ENCODE peak calls at places on chromosome 7, in ten cellular contexts. E is T-helper 2 cell treated with Interferon-gamma antibody and Interleukin-4, amounts not matched to agents 5 μg/mL and 100 μg/mL, for 36 hours; D is SW480; V is neuronal stem cell; N is activated gamma-delta T cell treated with Interleukin-2 at 50 U/mL for 16 hours; Z is ovary; R is hypothalamus; G is germinal center; W is NCI-H1436 treated with DMSO at 0.1 percent for 48 hours; M is substantia nigra. Y is an unnamed sample.

GRCh38 chr7:16776053-16776452 is 22.5 kb downstream of the TSPAN13 start:
- DNase-seq in Z (no peak), W (no peak), R (no peak), E (no peak), D (no peak), N (no peak), V (no peak), G (no peak), M (no peak), Y (no peak)

GRCh38 chr7:129790136-129790535 is 162.6 kb downstream of the UBE2H start:
- DNase-seq in D (no peak), E (no peak), N (no peak), V (no peak), M (no peak), Z (no peak), R (no peak), G (no peak), W (no peak), Y (no peak)

GRCh38 chr7:1963575-1963974 is 269.2 kb downstream of the MAD1L1 start:
- DNase-seq in E (no peak), W (no peak), V (no peak), Z (no peak), M (no peak), G (no peak), N (no peak), R (no peak), D (no peak), Y (no peak)

GRCh38 chr7:155998766-155999630 is 186.7 kb upstream of the SHH start:
- DNase-seq in M (no peak), E (no peak), N (no peak), D (no peak), R (no peak), W (no peak), V (no peak), G (no peak), Z (no peak), Y (no peak)

GRCh38 chr7:77157446-77157845 is 35.0 kb downstream of the CCDC146 start:
- DNase-seq in N (no peak), M (no peak), W (no peak), V (no peak), E (peak; percentile 5), Z (no peak), G (no peak), R (no peak), D (no peak), Y (no peak)

GRCh38 chr7:83053965-83054364 is 108.7 kb downstream of the PCLO start:
- DNase-seq in R (no peak), W (no peak), M (no peak), N (no peak), E (no peak), D (no peak), V (no peak), Z (no peak), G (no peak), Y (no peak)

GRCh38 chr7:137081694-137082093 is 213.2 kb downstream of the CHRM2 start:
- DNase-seq in D (no peak), W (no peak), Z (peak; percentile 64), M (no peak), V (no peak), N (no peak), R (no peak), E (no peak), G (no peak), Y (no peak)

GRCh38 chr7:133445617-133446016 is 192.7 kb downstream of the EXOC4 start:
- DNase-seq in V (no peak), Z (no peak), E (no peak), N (no peak), R (no peak), G (no peak), M (no peak), W (no peak), D (no peak), Y (no peak)

GRCh38 chr7:78746261-78746660 is 707.2 kb downstream of the MAGI2 start:
- DNase-seq in N (no peak), R (no peak), W (no peak), E (no peak), V (no peak), D (no peak), M (no peak), Z (no peak), G (no peak), Y (no peak)

GRCh38 chr7:137539111-137539715 is 195.7 kb upstream of the PTN start:
- DNase-seq in R (no peak), N (no peak), V (no peak), W (no peak), D (no peak), G (no peak), M (no peak), Z (no peak), E (no peak), Y (no peak)

GRCh38 chr7:100827330-100828226 is at the start of gene EPHB4:
- DNase-seq in V (peak; percentile 90), M (no peak), D (peak; percentile 81), N (no peak), G (no peak), E (no peak), R (peak; percentile 29), Z (peak; percentile 93), W (no peak), Y (no peak)

GRCh38 chr7:24829787-24830186 is 72.5 kb upstream of the GSDME start:
- DNase-seq in M (no peak), R (no peak), W (no peak), E (peak; percentile 32), D (no peak), N (no peak), V (no peak), G (no peak), Z (no peak), Y (no peak)

GRCh38 chr7:18864967-18865366 is 252.5 kb downstream of the TWIST1 start:
- DNase-seq in V (no peak), R (no peak), W (no peak), G (no peak), M (no peak), E (no peak), N (no peak), Z (no peak), D (no peak), Y (no peak)

GRCh38 chr7:111014074-111014473 is 76.9 kb upstream of the LRRN3 start:
- DNase-seq in W (no peak), V (no peak), E (no peak), R (no peak), M (no peak), Z (no peak), G (no peak), N (no peak), D (no peak), Y (no peak)

GRCh38 chr7:95373323-95373722 is 22.9 kb downstream of the PON3 start:
- DNase-seq in D (no peak), E (no peak), M (no peak), N (no peak), R (no peak), G (no peak), V (no peak), W (no peak), Z (no peak), Y (no peak)

GRCh38 chr7:34198089-34198686 is 292.8 kb downstream of the BMPER start:
- DNase-seq in N (no peak), D (no peak), M (no peak), V (no peak), E (no peak), R (no peak), G (no peak), Z (no peak), W (no peak), Y (no peak)

GRCh38 chr7:81161459-81162075 is 242.7 kb upstream of the SEMA3C start:
- DNase-seq in M (no peak), R (no peak), D (peak; percentile 93), Z (no peak), W (peak; percentile 72), V (no peak), G (no peak), N (no peak), E (no peak), Y (no peak)

GRCh38 chr7:150406565-150407421 is 27.7 kb downstream of the ZNF775 start:
- DNase-seq in R (no peak), D (peak; percentile 49), V (no peak), G (peak; percentile 65), M (no peak), E (peak; percentile 31), Z (no peak), W (no peak), N (no peak), Y (no peak)

GRCh38 chr7:114048386-114049235 is 129.8 kb upstream of the PPP1R3A start:
- DNase-seq in W (no peak), N (no peak), D (peak; percentile 58), V (no peak), Z (no peak), E (no peak), G (no peak), M (no peak), R (no peak), Y (no peak)

GRCh38 chr7:150503581-150503980 is 11.1 kb upstream of the GIMAP7 start:
- DNase-seq in M (no peak), V (no peak), D (no peak), R (no peak), W (no peak), G (no peak), N (no peak), Z (no peak), E (no peak), Y (no peak)

GRCh38 chr7:5282464-5283316 is at the start of gene SLC29A4:
- DNase-seq in R (peak; percentile 64), Z (peak; percentile 67), W (no peak), G (no peak), D (no peak), M (no peak), E (no peak), V (no peak), N (no peak), Y (no peak)

GRCh38 chr7:99380823-99381663 is 6.5 kb downstream of the ARPC1B start:
- DNase-seq in G (peak; percentile 89), W (no peak), D (no peak), V (no peak), N (peak; percentile 88), M (no peak), E (peak; percentile 90), R (no peak), Z (no peak), Y (peak; percentile 18)

GRCh38 chr7:128053991-128054390 is 22.8 kb upstream of the LRRC4 start:
- DNase-seq in M (no peak), E (no peak), W (no peak), D (no peak), R (no peak), G (no peak), V (no peak), N (no peak), Z (no peak), Y (no peak)

GRCh38 chr7:157432541-157432956 is 95.7 kb downstream of the DNAJB6 start:
- DNase-seq in D (peak; percentile 81), Z (no peak), V (peak; percentile 38), M (no peak), E (no peak), R (peak; percentile 38), W (no peak), N (peak; percentile 3), G (no peak), Y (no peak)

GRCh38 chr7:44059219-44060090 is 5.9 kb downstream of the PGAM2 start:
- DNase-seq in N (no peak), V (no peak), E (no peak), R (no peak), D (no peak), G (peak; percentile 86), M (no peak), Z (peak; percentile 41), W (no peak), Y (no peak)

GRCh38 chr7:36775673-36776072 is 51.4 kb upstream of the AOAH start:
- DNase-seq in E (no peak), W (no peak), R (no peak), G (no peak), N (no peak), Z (no peak), D (no peak), V (no peak), M (no peak), Y (no peak)

GRCh38 chr7:104541897-104542296 is 213.5 kb downstream of the LHFPL3 start:
- DNase-seq in E (no peak), D (no peak), V (no peak), R (no peak), Z (no peak), G (no peak), N (no peak), W (no peak), M (no peak), Y (no peak)

GRCh38 chr7:41977165-41977651 is 259.8 kb downstream of the GLI3 start:
- DNase-seq in D (peak; percentile 58), M (no peak), N (no peak), W (no peak), G (no peak), V (peak; percentile 42), E (no peak), Z (no peak), R (no peak), Y (no peak)

Y was measured in caudate nucleus.